ENCODE peak calls at places on chromosomes 13 and 19, in nine cellular contexts. One of them, this sample, is unnamed.

GRCh38 chr19:18046066-18046718 is 38.2 kb downstream of the ARRDC2 start:
- DNase-seq in adrenal gland: peak
- DNase-seq in germinal center: no peak
- DNase-seq in astrocyte of the spinal cord: peak
- DNase-seq in GDM1: no peak
- DNase-seq in tibial artery: no peak
- DNase-seq in GM18507: no peak
- DNase-seq in T-cell: no peak
- DNase-seq in fibroblast of pulmonary artery: peak
- DNase-seq in this sample: peak

GRCh38 chr13:96075953-96076543 is 13.9 kb upstream of the HS6ST3 start:
- DNase-seq in adrenal gland: no peak
- DNase-seq in germinal center: peak
- DNase-seq in astrocyte of the spinal cord: peak
- DNase-seq in GDM1: no peak
- DNase-seq in tibial artery: no peak
- DNase-seq in GM18507: no peak
- DNase-seq in T-cell: no peak
- DNase-seq in fibroblast of pulmonary artery: peak
- DNase-seq in this sample: peak

GRCh38 chr19:10510301-10510802 is 6.9 kb downstream of the S1PR5 start:
- DNase-seq in adrenal gland: no peak
- DNase-seq in germinal center: peak
- DNase-seq in astrocyte of the spinal cord: no peak
- DNase-seq in GDM1: no peak
- DNase-seq in tibial artery: no peak
- DNase-seq in GM18507: no peak
- DNase-seq in T-cell: no peak
- DNase-seq in fibroblast of pulmonary artery: no peak
- DNase-seq in this sample: no peak

GRCh38 chr13:48746816-48747215 is 93.1 kb downstream of the CYSLTR2 start:
- DNase-seq in adrenal gland: no peak
- DNase-seq in germinal center: no peak
- DNase-seq in astrocyte of the spinal cord: no peak
- DNase-seq in GDM1: no peak
- DNase-seq in tibial artery: no peak
- DNase-seq in GM18507: no peak
- DNase-seq in T-cell: no peak
- DNase-seq in fibroblast of pulmonary artery: peak
- DNase-seq in this sample: no peak

GRCh38 chr19:55495646-55496349 is 7.6 kb downstream of the SSC5D start:
- DNase-seq in adrenal gland: no peak
- DNase-seq in germinal center: no peak
- DNase-seq in astrocyte of the spinal cord: no peak
- DNase-seq in GDM1: no peak
- DNase-seq in tibial artery: no peak
- DNase-seq in GM18507: no peak
- DNase-seq in T-cell: no peak
- DNase-seq in fibroblast of pulmonary artery: no peak
- DNase-seq in this sample: no peak

GRCh38 chr19:15251749-15252397 is 19.6 kb upstream of the EPHX3 start:
- DNase-seq in adrenal gland: peak
- DNase-seq in germinal center: no peak
- DNase-seq in astrocyte of the spinal cord: peak
- DNase-seq in GDM1: no peak
- DNase-seq in tibial artery: peak
- DNase-seq in GM18507: no peak
- DNase-seq in T-cell: no peak
- DNase-seq in fibroblast of pulmonary artery: peak
- DNase-seq in this sample: peak

GRCh38 chr19:18605196-18605545 is 1.4 kb downstream of the CRLF1 start:
- DNase-seq in adrenal gland: no peak
- DNase-seq in germinal center: no peak
- DNase-seq in astrocyte of the spinal cord: no peak
- DNase-seq in GDM1: no peak
- DNase-seq in tibial artery: no peak
- DNase-seq in GM18507: no peak
- DNase-seq in T-cell: no peak
- DNase-seq in fibroblast of pulmonary artery: no peak
- DNase-seq in this sample: no peak

GRCh38 chr13:84399320-84400085 is 517.2 kb upstream of the SLITRK1 start:
- DNase-seq in adrenal gland: no peak
- DNase-seq in germinal center: no peak
- DNase-seq in astrocyte of the spinal cord: no peak
- DNase-seq in GDM1: no peak
- DNase-seq in tibial artery: no peak
- DNase-seq in GM18507: no peak
- DNase-seq in T-cell: no peak
- DNase-seq in fibroblast of pulmonary artery: no peak
- DNase-seq in this sample: no peak

GRCh38 chr13:111328111-111328802 is 7.8 kb downstream of the TEX29 start:
- DNase-seq in adrenal gland: peak
- DNase-seq in germinal center: no peak
- DNase-seq in astrocyte of the spinal cord: no peak
- DNase-seq in GDM1: no peak
- DNase-seq in tibial artery: no peak
- DNase-seq in GM18507: no peak
- DNase-seq in T-cell: no peak
- DNase-seq in fibroblast of pulmonary artery: no peak
- DNase-seq in this sample: no peak

GRCh38 chr13:75385708-75386083 is 96.3 kb downstream of the TBC1D4 start:
- DNase-seq in adrenal gland: no peak
- DNase-seq in germinal center: no peak
- DNase-seq in astrocyte of the spinal cord: no peak
- DNase-seq in GDM1: no peak
- DNase-seq in tibial artery: no peak
- DNase-seq in GM18507: no peak
- DNase-seq in T-cell: no peak
- DNase-seq in fibroblast of pulmonary artery: no peak
- DNase-seq in this sample: no peak

GRCh38 chr19:2511570-2511969 is 35.6 kb downstream of the GADD45B start:
- DNase-seq in adrenal gland: no peak
- DNase-seq in germinal center: no peak
- DNase-seq in astrocyte of the spinal cord: no peak
- DNase-seq in GDM1: no peak
- DNase-seq in tibial artery: no peak
- DNase-seq in GM18507: no peak
- DNase-seq in T-cell: no peak
- DNase-seq in fibroblast of pulmonary artery: no peak
- DNase-seq in this sample: no peak

GRCh38 chr19:52785506-52785905 is 1.1 kb downstream of the ZNF600 start:
- DNase-seq in adrenal gland: no peak
- DNase-seq in germinal center: no peak
- DNase-seq in astrocyte of the spinal cord: no peak
- DNase-seq in GDM1: no peak
- DNase-seq in tibial artery: no peak
- DNase-seq in GM18507: no peak
- DNase-seq in T-cell: no peak
- DNase-seq in fibroblast of pulmonary artery: no peak
- DNase-seq in this sample: no peak